ENCODE peak calls at places on chromosomes 16 and 17, in seven cellular contexts. E is stimulated activated naive CD4-positive, alpha-beta T cell treated with Interleukin-2 at 50 U/mL for 16 hours; F is activated T-cell treated with anti-CD3 and anti-CD28 coated beads, Interleukin-2, amount 50 U/mL, for 1 hour; T is ovary; Q is neural progenitor cell; J is cardiac septum; A is AML-193. M is an unnamed sample.

GRCh38 chr17:8163978-8164814 is 1.4 kb upstream of the VAMP2 start:
- DNase-seq in E (peak; percentile 68), F (peak; percentile 68), T (peak; percentile 83), Q (no peak), J (peak; percentile 94), A (peak; percentile 13), M (peak; percentile 79)

GRCh38 chr16:30113031-30113710 is at the start of gene GDPD3:
- DNase-seq in E (no peak), F (no peak), T (peak; percentile 40), Q (peak; percentile 39), J (no peak), A (no peak), M (no peak)

GRCh38 chr17:57538730-57539456 is 206.2 kb downstream of the CCDC182 start:
- DNase-seq in E (no peak), F (no peak), T (no peak), Q (no peak), J (no peak), A (no peak), M (no peak)

GRCh38 chr16:50744911-50745310 is 3.0 kb downstream of the CYLD start:
- DNase-seq in E (no peak), F (no peak), T (no peak), Q (no peak), J (no peak), A (no peak), M (no peak)

GRCh38 chr16:81442909-81443687 is 1.5 kb upstream of the CMIP start:
- DNase-seq in E (no peak), F (no peak), T (no peak), Q (no peak), J (no peak), A (no peak), M (no peak)

GRCh38 chr16:50136399-50136798 is 16.7 kb upstream of the TENT4B start:
- DNase-seq in E (no peak), F (no peak), T (no peak), Q (no peak), J (no peak), A (no peak), M (no peak)

GRCh38 chr16:89275284-89275584 is 57.7 kb downstream of the ZNF778 start:
- DNase-seq in E (no peak), F (no peak), T (no peak), Q (no peak), J (no peak), A (no peak), M (no peak)

GRCh38 chr16:67260426-67261063 is 11.8 kb downstream of the SLC9A5 start:
- DNase-seq in E (peak; percentile 8), F (no peak), T (peak; percentile 9), Q (peak; percentile 64), J (no peak), A (peak; percentile 65), M (no peak)

GRCh38 chr16:23206986-23207385 is 24.4 kb downstream of the SCNN1G start:
- DNase-seq in E (no peak), F (no peak), T (no peak), Q (no peak), J (no peak), A (no peak), M (no peak)

GRCh38 chr17:40602445-40603443 is 37.5 kb upstream of the CCR7 start:
- DNase-seq in E (peak; percentile 82), F (peak; percentile 71), T (no peak), Q (no peak), J (no peak), A (no peak), M (peak; percentile 82)

GRCh38 chr16:23694707-23695373 is 16.2 kb downstream of the PLK1 start:
- DNase-seq in E (no peak), F (no peak), T (no peak), Q (peak; percentile 83), J (no peak), A (no peak), M (no peak)

GRCh38 chr16:28538733-28539596 is at the start of gene NUPR1:
- DNase-seq in E (no peak), F (no peak), T (peak; percentile 98), Q (no peak), J (peak; percentile 91), A (no peak), M (no peak)

GRCh38 chr16:70644763-70645597 is 1.4 kb upstream of the IL34 start:
- DNase-seq in E (no peak), F (no peak), T (no peak), Q (no peak), J (no peak), A (no peak), M (no peak)

GRCh38 chr16:54936979-54937672 is 6.5 kb downstream of the IRX5 start:
- DNase-seq in E (no peak), F (no peak), T (no peak), Q (peak; percentile 93), J (no peak), A (no peak), M (no peak)

GRCh38 chr17:43070872-43071271 is 45.8 kb downstream of the RND2 start:
- DNase-seq in E (no peak), F (no peak), T (no peak), Q (no peak), J (no peak), A (no peak), M (no peak)

GRCh38 chr16:27248036-27248435 is 20.5 kb downstream of the NSMCE1 start:
- DNase-seq in E (no peak), F (no peak), T (no peak), Q (no peak), J (no peak), A (no peak), M (no peak)

GRCh38 chr16:54284931-54285413 is 1.6 kb downstream of the IRX3 start:
- DNase-seq in E (no peak), F (no peak), T (no peak), Q (peak; percentile 46), J (peak; percentile 75), A (no peak), M (no peak)

GRCh38 chr17:38980455-38981217 is 13.4 kb upstream of the FBXO47 start:
- DNase-seq in E (no peak), F (no peak), T (no peak), Q (no peak), J (no peak), A (no peak), M (no peak)

GRCh38 chr17:73663614-73664013 is 19.4 kb upstream of the SDK2 start:
- DNase-seq in E (no peak), F (no peak), T (no peak), Q (peak; percentile 8), J (no peak), A (no peak), M (no peak)

GRCh38 chr17:7704601-7705268 is at the start of gene EFNB3:
- DNase-seq in E (peak; percentile 6), F (no peak), T (no peak), Q (peak; percentile 92), J (no peak), A (no peak), M (no peak)

GRCh38 chr16:46555981-46556380 is 65.2 kb downstream of the SHCBP1 start:
- DNase-seq in E (no peak), F (no peak), T (no peak), Q (no peak), J (no peak), A (no peak), M (no peak)

GRCh38 chr16:2469399-2470233 is 1.5 kb upstream of the NTN3 start:
- DNase-seq in E (no peak), F (no peak), T (no peak), Q (no peak), J (no peak), A (no peak), M (no peak)